ENCODE peak calls at places on chromosomes 1 and 21, in four cellular contexts. M is stomach, Q is SK-N-SH, T is K562. S is an unnamed sample.
A peak's percentile ranks its signal among the peaks of the same experiment; 100 is the strongest.

GRCh38 chr1:181143081-181143859 is 54.8 kb downstream of the IER5 start:
- DNase-seq in Q (no peak), M (no peak), T (no peak), S (no peak)

GRCh38 chr1:63908016-63908415 is 134.2 kb downstream of the ROR1 start:
- DNase-seq in M (no peak), Q (no peak), T (no peak), S (no peak)

GRCh38 chr1:27789511-27790154 is 16.6 kb downstream of the STX12 start:
- DNase-seq in Q (no peak), M (peak; percentile 59), T (peak; percentile 38), S (no peak)

GRCh38 chr1:76793594-76793993 is 73.7 kb upstream of the ST6GALNAC5 start:
- DNase-seq in M (no peak), Q (no peak), T (no peak), S (no peak)

GRCh38 chr1:12408662-12409061 is 178.8 kb downstream of the VPS13D start:
- DNase-seq in M (no peak), T (peak; percentile 65), Q (no peak), S (no peak)

GRCh38 chr1:156804572-156805243 is 11.9 kb downstream of the SH2D2A start:
- DNase-seq in T (no peak), Q (peak; percentile 51), M (no peak), S (no peak)

GRCh38 chr1:77776007-77776725 is 3.3 kb upstream of the MIGA1 start:
- DNase-seq in Q (no peak), M (no peak), T (no peak), S (no peak)

GRCh38 chr1:246583448-246584185 is 17.4 kb downstream of the CNST start:
- DNase-seq in Q (no peak), T (no peak), M (peak; percentile 44), S (peak; percentile 53)

GRCh38 chr1:156412653-156413309 is 43.8 kb downstream of the RHBG start:
- DNase-seq in Q (no peak), T (no peak), M (no peak), S (no peak)

GRCh38 chr1:195082183-195082582 is 1526.1 kb downstream of the KCNT2 start:
- DNase-seq in M (no peak), Q (no peak), T (no peak), S (no peak)

GRCh38 chr1:228379165-228379460 is 27.5 kb downstream of the TRIM11 start:
- DNase-seq in Q (no peak), T (no peak), M (no peak), S (peak; percentile 22)

GRCh38 chr21:38311765-38312164 is 55.0 kb downstream of the KCNJ15 start:
- DNase-seq in T (no peak), Q (no peak), M (no peak), S (no peak)

GRCh38 chr1:245938046-245938435 is 569.0 kb downstream of the SMYD3 start:
- DNase-seq in Q (no peak), T (no peak), M (no peak), S (no peak)

GRCh38 chr1:243474384-243474851 is 218.6 kb downstream of the SDCCAG8 start:
- DNase-seq in T (no peak), Q (no peak), M (no peak), S (no peak)

GRCh38 chr1:228358039-228358763 is 48.4 kb downstream of the TRIM11 start:
- DNase-seq in Q (no peak), M (no peak), T (no peak), S (no peak)

GRCh38 chr1:156814571-156815260 is 1.9 kb downstream of the SH2D2A start:
- DNase-seq in Q (no peak), T (no peak), M (no peak), S (no peak)

GRCh38 chr1:20261095-20261494 is 29.6 kb upstream of the VWA5B1 start:
- DNase-seq in Q (no peak), M (no peak), T (no peak), S (no peak)

GRCh38 chr1:154856049-154856448 is 14.0 kb downstream of the KCNN3 start:
- DNase-seq in Q (peak; percentile 56), M (no peak), T (no peak), S (no peak)

GRCh38 chr1:152683846-152684245 is 2.1 kb upstream of the LCE2B start:
- DNase-seq in M (no peak), Q (no peak), T (no peak), S (no peak)

GRCh38 chr1:23394176-23394575 is 24.5 kb upstream of the ZNF436 start:
- DNase-seq in T (no peak), Q (no peak), M (no peak), S (no peak)

GRCh38 chr1:186404454-186405051 is 28.9 kb downstream of the ODR4 start:
- DNase-seq in M (no peak), T (peak; percentile 60), Q (peak; percentile 32), S (no peak)

DNA sequence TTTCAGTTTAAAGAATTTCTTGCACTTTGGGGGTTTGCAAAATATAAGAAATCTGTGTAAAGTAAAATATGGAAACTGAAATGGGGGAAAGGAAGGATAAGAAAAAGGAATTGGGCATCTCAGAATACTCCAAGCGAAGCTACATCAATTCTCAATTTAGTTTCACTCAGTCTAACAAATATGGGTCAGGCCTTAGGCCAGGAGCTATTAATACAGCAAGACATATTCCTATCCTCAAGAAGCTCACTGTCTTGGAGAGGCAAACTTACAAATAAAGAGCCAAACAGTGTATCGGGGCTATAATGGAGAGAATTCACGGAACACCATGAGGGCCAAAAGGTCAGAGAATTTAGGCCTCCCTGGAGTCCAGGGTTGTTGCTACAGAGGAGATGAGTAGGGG is 43.0 kb upstream of the CCDC190 start:
- DNase-seq in M (no peak), Q (no peak), T (no peak), S (no peak)
- TF ChIP-seq EP300 in M (no peak), Q (no peak), T (no peak), S (no peak)

GRCh38 chr1:67241200-67241746 is 66.4 kb upstream of the IL12RB2 start:
- DNase-seq in Q (no peak), T (no peak), M (no peak), S (no peak)
- TF ChIP-seq POLR2AphosphoS5 in Q (no peak), T (no peak), M (no peak), S (no peak)

GRCh38 chr1:153783233-153784190 is 8.3 kb downstream of the SLC27A3 start:
- DNase-seq in T (peak; percentile 98), M (peak; percentile 93), Q (peak; percentile 99), S (peak; percentile 93)
- TF ChIP-seq EP300 in T (no peak), M (no peak), Q (peak; percentile 31), S (no peak)

GRCh38 chr1:32758177-32758794 is 55.7 kb upstream of the SYNC start:
- DNase-seq in Q (no peak), T (peak; percentile 45), M (no peak), S (no peak)
- TF ChIP-seq POLR2AphosphoS5 in Q (no peak), T (no peak), M (no peak), S (no peak)

GRCh38 chr1:33127001-33127823 is 46.3 kb downstream of the AZIN2 start:
- DNase-seq in M (peak; percentile 97), T (peak; percentile 87), Q (peak; percentile 91), S (peak; percentile 98)
- TF ChIP-seq EP300 in M (no peak), T (peak; percentile 19), Q (peak; percentile 24), S (no peak)

GRCh38 chr1:207887542-207887941 is 23.4 kb downstream of the CD34 start:
- DNase-seq in M (no peak), Q (no peak), T (no peak), S (no peak)

GRCh38 chr1:207892764-207893163 is 18.2 kb downstream of the CD34 start:
- DNase-seq in Q (no peak), T (no peak), M (peak; percentile 22), S (no peak)

GRCh38 chr1:207888647-207889046 is 22.3 kb downstream of the CD34 start:
- DNase-seq in M (peak; percentile 25), Q (no peak), T (no peak), S (no peak)

GRCh38 chr1:207891148-207891547 is 19.8 kb downstream of the CD34 start:
- DNase-seq in Q (no peak), T (no peak), M (peak; percentile 5), S (no peak)

GRCh38 chr1:207890136-207890738 is 20.7 kb downstream of the CD34 start:
- DNase-seq in M (peak; percentile 66), Q (no peak), T (no peak), S (peak; percentile 38)
- TF ChIP-seq POLR2AphosphoS5 in M (peak; percentile 70), Q (peak; percentile 44), T (no peak), S (peak; percentile 44)

GRCh38 chr1:216785760-216786159 is 62.5 kb upstream of the ESRRG start:
- DNase-seq in T (no peak), M (no peak), Q (no peak), S (no peak)
- TF ChIP-seq EP300 in T (no peak), M (no peak), Q (no peak), S (no peak)

GRCh38 chr21:45136927-45137611 is 62.7 kb downstream of the ADARB1 start:
- DNase-seq in Q (peak; percentile 90), M (peak; percentile 89), T (peak; percentile 89), S (peak; percentile 88)
- TF ChIP-seq POLR2AphosphoS5 in Q (no peak), M (no peak), T (no peak), S (no peak)

GRCh38 chr1:15526021-15526489 is 593 bp upstream of the DNAJC16 start:
- DNase-seq in Q (no peak), T (no peak), M (no peak), S (peak; percentile 46)

GRCh38 chr1:15525043-15525958 is 1.3 kb upstream of the CASP9 start:
- DNase-seq in M (no peak), T (no peak), Q (no peak), S (peak; percentile 26)

GRCh38 chr1:15523922-15524282 is at the start of gene CASP9:
- DNase-seq in Q (no peak), M (no peak), T (no peak), S (no peak)

GRCh38 chr1:15524283-15525042 is 448 bp upstream of the CASP9 start:
- DNase-seq in M (peak; percentile 100), Q (peak; percentile 95), T (peak; percentile 98), S (peak; percentile 100)

DNA sequence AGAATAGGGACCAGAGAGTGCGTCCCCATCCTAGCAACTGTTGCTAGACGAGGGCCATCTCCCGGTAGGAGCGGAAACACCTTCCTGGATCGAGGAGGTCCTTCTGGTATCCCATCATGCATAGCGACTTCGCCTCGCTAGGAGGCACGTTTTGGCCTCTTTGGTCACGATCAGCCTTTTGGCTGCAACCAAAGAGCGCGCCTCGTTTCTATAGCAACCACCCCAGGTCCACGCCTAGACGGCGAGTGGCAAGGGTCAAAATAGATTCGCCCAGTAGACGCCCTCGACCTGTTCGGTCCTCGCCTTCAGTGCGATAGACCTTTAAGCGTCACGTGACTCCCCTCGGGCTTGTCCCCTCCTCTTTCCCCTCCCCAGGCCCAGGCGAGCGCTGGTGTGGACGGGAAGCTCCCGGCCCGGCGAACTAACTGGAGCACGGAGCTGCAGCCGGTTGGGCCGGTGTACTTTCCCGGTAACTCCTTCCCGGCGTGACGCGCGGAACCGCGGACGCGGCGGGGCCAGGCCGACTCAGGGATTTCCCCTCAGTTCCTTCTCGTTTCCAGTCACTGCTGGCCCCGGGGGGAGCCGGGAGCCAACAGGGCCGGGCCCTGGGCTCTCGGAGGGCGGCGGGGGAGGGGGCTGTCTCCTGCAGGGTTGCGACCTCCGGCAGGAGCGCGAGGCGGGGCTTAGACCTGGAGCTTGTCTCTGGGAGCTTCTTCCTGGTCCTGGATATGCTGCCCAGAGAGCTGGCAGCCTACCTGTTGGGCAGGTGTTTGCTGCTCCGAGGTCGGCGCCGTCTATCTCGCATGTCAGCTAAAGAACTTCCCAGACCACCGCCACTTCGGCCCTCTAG is at the start of gene DNAJC16:
- DNase-seq in M (peak; percentile 99), T (peak; percentile 94), Q (peak; percentile 91), S (peak; percentile 99)
- TF ChIP-seq EP300 in M (no peak), T (peak; percentile 34), Q (no peak), S (peak; percentile 72)